ENCODE peak calls at places on chromosomes 1 and 21, in ten cellular contexts. C is bronchial epithelial cell, H is fibroblast of pulmonary artery, M is germinal center, J is D341Med, V is NCI-H510A, B is hippocampal formation, X is NCI-H1694 treated with DMSO at 0.1 percent for 48 hours, O is memory B cell, Y is DMS153. L is an unnamed sample.

GRCh38 chr1:162275622-162276175 is 101.0 kb downstream of the SPATA46 start:
- DNase-seq in C (no peak), H (no peak), M (no peak), J (no peak), V (no peak), B (no peak), X (no peak), O (no peak), Y (no peak), L (no peak)

GRCh38 chr1:150309758-150310495 is 11.4 kb upstream of the PRPF3 start:
- DNase-seq in C (no peak), H (no peak), M (no peak), J (no peak), V (no peak), B (no peak), X (no peak), O (no peak), Y (peak), L (no peak)

GRCh38 chr1:109790735-109791494 is 27.2 kb upstream of the EPS8L3 start:
- DNase-seq in C (no peak), H (peak), M (peak), J (no peak), V (no peak), B (no peak), X (no peak), O (no peak), Y (no peak), L (no peak)

GRCh38 chr1:93516164-93516563 is 68.2 kb downstream of the FNBP1L start:
- DNase-seq in C (peak), H (no peak), M (no peak), J (no peak), V (no peak), B (no peak), X (no peak), O (no peak), Y (no peak), L (no peak)

GRCh38 chr1:161721738-161722343 is 497 bp downstream of the FCRLB start:
- DNase-seq in C (peak), H (peak), M (no peak), J (no peak), V (no peak), B (no peak), X (no peak), O (no peak), Y (no peak), L (no peak)

GRCh38 chr1:109498161-109498801 is 4.4 kb downstream of the CYB561D1 start:
- DNase-seq in C (no peak), H (peak), M (no peak), J (peak), V (peak), B (no peak), X (peak), O (no peak), Y (no peak), L (no peak)

GRCh38 chr21:26836546-26836945 is 8.7 kb downstream of the ADAMTS1 start:
- DNase-seq in C (no peak), H (no peak), M (no peak), J (no peak), V (no peak), B (no peak), X (no peak), O (no peak), Y (no peak), L (no peak)

GRCh38 chr1:94544706-94545490 is 3.3 kb upstream of the F3 start:
- DNase-seq in C (peak), H (peak), M (no peak), J (no peak), V (no peak), B (no peak), X (no peak), O (no peak), Y (no peak), L (no peak)

GRCh38 chr21:46661211-46661625 is 25.7 kb downstream of the PRMT2 start:
- DNase-seq in C (peak), H (peak), M (peak), J (peak), V (no peak), B (peak), X (no peak), O (peak), Y (no peak), L (no peak)

GRCh38 chr1:12038356-12039140 is 19.2 kb downstream of the MIIP start:
- DNase-seq in C (no peak), H (no peak), M (no peak), J (no peak), V (no peak), B (no peak), X (no peak), O (no peak), Y (no peak), L (no peak)

GRCh38 chr1:32345289-32345827 is 9.3 kb upstream of the MARCKSL1 start:
- DNase-seq in C (no peak), H (peak), M (no peak), J (no peak), V (no peak), B (no peak), X (no peak), O (no peak), Y (peak), L (peak)

GRCh38 chr21:43733529-43734071 is 14.7 kb downstream of the PDXK start:
- DNase-seq in C (peak), H (no peak), M (no peak), J (no peak), V (no peak), B (no peak), X (peak), O (no peak), Y (no peak), L (no peak)

GRCh38 chr1:85465099-85465790 is at the start of gene DDAH1:
- DNase-seq in C (no peak), H (peak), M (peak), J (peak), V (peak), B (peak), X (peak), O (peak), Y (peak), L (peak)

GRCh38 chr1:220391426-220391825 is 119.2 kb upstream of the RAB3GAP2 start:
- DNase-seq in C (peak), H (no peak), M (no peak), J (no peak), V (no peak), B (no peak), X (peak), O (no peak), Y (no peak), L (no peak)

GRCh38 chr1:236502579-236502971 is 21.2 kb upstream of the LGALS8 start:
- DNase-seq in C (peak), H (peak), M (no peak), J (no peak), V (no peak), B (no peak), X (no peak), O (no peak), Y (no peak), L (no peak)